ENCODE peak calls at places on chromosomes 3 and 15, in eight cellular contexts. Q, S, D, H, X, G, F and L are unnamed samples.

GRCh38 chr3:194475978-194476377 is 10.8 kb downstream of the ATP13A3 start:
- DNase-seq in D (no peak), H (no peak), X (no peak), S (no peak), F (no peak), G (no peak), Q (no peak), L (no peak)

GRCh38 chr15:58331903-58332675 is 99.7 kb upstream of the LIPC start:
- DNase-seq in X (no peak), G (no peak), F (peak; percentile 81), S (peak; percentile 98), Q (peak; percentile 26), D (peak; percentile 96), H (peak; percentile 99), L (peak; percentile 90)

GRCh38 chr15:60757831-60758570 is 279.1 kb upstream of the ICE2 start:
- DNase-seq in S (no peak), Q (no peak), G (no peak), X (no peak), D (peak; percentile 18), H (no peak), F (no peak), L (no peak)

GRCh38 chr3:149373235-149374125 is 4.0 kb downstream of the TM4SF1 start:
- DNase-seq in S (no peak), F (no peak), D (peak; percentile 61), G (no peak), X (no peak), Q (no peak), H (no peak), L (no peak)

GRCh38 chr3:178446054-178446453 is 90.2 kb upstream of the KCNMB2 start:
- DNase-seq in D (no peak), G (no peak), H (no peak), S (no peak), X (no peak), Q (no peak), F (no peak), L (no peak)

GRCh38 chr3:124778061-124778460 is 47.8 kb downstream of the UMPS start:
- DNase-seq in X (no peak), D (no peak), S (no peak), F (no peak), Q (no peak), H (no peak), G (no peak), L (no peak)

GRCh38 chr3:119376758-119377157 is 82.6 kb downstream of the ARHGAP31 start:
- DNase-seq in H (no peak), X (no peak), Q (no peak), G (no peak), S (no peak), D (no peak), F (no peak), L (no peak)

GRCh38 chr3:45962033-45962432 is 18.8 kb downstream of the CXCR6 start:
- DNase-seq in S (no peak), X (no peak), G (no peak), Q (peak; percentile 47), F (no peak), H (no peak), D (no peak), L (peak; percentile 74)

GRCh38 chr3:141412936-141413354 is 44.6 kb downstream of the ZBTB38 start:
- DNase-seq in X (no peak), H (no peak), G (no peak), S (no peak), D (peak; percentile 64), F (no peak), Q (no peak), L (no peak)

GRCh38 chr15:96270581-96271172 is 59.8 kb upstream of the NR2F2 start:
- DNase-seq in Q (no peak), D (peak; percentile 53), F (no peak), S (no peak), G (no peak), H (peak; percentile 57), X (no peak), L (no peak)

GRCh38 chr3:17142516-17142915 is 257.8 kb downstream of the PLCL2 start:
- DNase-seq in G (no peak), H (no peak), Q (no peak), X (no peak), S (no peak), F (no peak), D (no peak), L (no peak)

GRCh38 chr15:68465861-68466560 is 34.0 kb upstream of the ITGA11 start:
- DNase-seq in D (no peak), S (no peak), Q (no peak), F (no peak), H (no peak), G (no peak), X (no peak), L (no peak)

GRCh38 chr3:58351920-58352319 is 19.2 kb downstream of the PXK start:
- DNase-seq in F (no peak), D (no peak), H (no peak), G (no peak), S (peak; percentile 55), X (no peak), Q (peak; percentile 27), L (peak; percentile 26)

GRCh38 chr3:157755254-157755653 is 252.0 kb upstream of the VEPH1 start:
- DNase-seq in X (no peak), H (no peak), Q (no peak), F (no peak), D (no peak), S (peak; percentile 39), G (no peak), L (no peak)

GRCh38 chr3:139634236-139634635 is 43.5 kb downstream of the NMNAT3 start:
- DNase-seq in F (no peak), S (no peak), D (peak; percentile 9), G (no peak), X (no peak), H (no peak), Q (no peak), L (no peak)

GRCh38 chr3:42036483-42036823 is 54.7 kb upstream of the TRAK1 start:
- DNase-seq in G (no peak), X (no peak), Q (no peak), S (peak; percentile 91), H (peak; percentile 84), F (no peak), D (peak; percentile 82), L (peak; percentile 43)

GRCh38 chr15:92074161-92074560 is 220.7 kb downstream of the SLCO3A1 start:
- DNase-seq in H (no peak), F (no peak), G (no peak), D (no peak), X (no peak), Q (no peak), S (peak; percentile 70), L (no peak)

GRCh38 chr3:35071768-35072167 is 567.6 kb upstream of the ARPP21 start:
- DNase-seq in H (no peak), S (no peak), X (no peak), D (no peak), F (no peak), G (no peak), Q (no peak), L (no peak)

GRCh38 chr3:13676618-13677017 is 127.7 kb downstream of the FBLN2 start:
- DNase-seq in D (no peak), G (no peak), S (no peak), H (no peak), X (no peak), F (no peak), Q (no peak), L (no peak)

GRCh38 chr15:60400957-60401356 is 3.2 kb upstream of the ANXA2 start:
- DNase-seq in Q (no peak), X (no peak), G (no peak), D (no peak), F (no peak), H (no peak), S (peak; percentile 60), L (no peak)

GRCh38 chr15:60922736-60923135 is 306.4 kb downstream of the RORA start:
- DNase-seq in H (no peak), D (no peak), Q (no peak), F (no peak), G (no peak), X (no peak), S (no peak), L (no peak)

GRCh38 chr3:170848294-170848917 is 21.6 kb downstream of the RPL22L1 start:
- DNase-seq in D (no peak), H (peak; percentile 14), X (no peak), S (no peak), Q (no peak), F (no peak), G (no peak), L (no peak)

GRCh38 chr3:120908030-120908802 is at the start of gene STXBP5L:
- DNase-seq in Q (peak; percentile 54), G (peak; percentile 97), F (peak; percentile 4), H (peak; percentile 75), S (peak; percentile 99), X (no peak), D (peak; percentile 95), L (peak; percentile 77)

GRCh38 chr3:156474560-156475389 is 80.1 kb downstream of the SSR3 start:
- DNase-seq in D (no peak), H (no peak), S (peak; percentile 70), G (no peak), Q (no peak), X (no peak), F (no peak), L (peak; percentile 13)

GRCh38 chr3:101779808-101780366 is 876 bp downstream of the NXPE3 start:
- DNase-seq in Q (no peak), S (no peak), D (no peak), H (peak; percentile 31), G (no peak), X (no peak), F (no peak), L (no peak)

GRCh38 chr15:81189583-81190283 is 6.9 kb upstream of the IL16 start:
- DNase-seq in Q (no peak), S (no peak), G (no peak), F (no peak), D (peak; percentile 67), X (no peak), H (peak; percentile 11), L (no peak)